ENCODE peak calls at places on chromosomes 11 and 22, in five cellular contexts. G is SK-MEL-5, R is right cardiac atrium, O is fibroblast of pulmonary artery, Z is DND-41. X is an unnamed sample.

GRCh38 chr22:46758867-46759290 is 3.6 kb upstream of the TBC1D22A start:
- DNase-seq in O (peak; percentile 87), R (no peak), Z (peak; percentile 47), G (peak; percentile 89), X (peak; percentile 55)

GRCh38 chr11:27300974-27301373 is 62.0 kb downstream of the CCDC34 start:
- DNase-seq in Z (no peak), R (no peak), G (no peak), O (no peak), X (no peak)

GRCh38 chr22:47333625-47334024 is 571.2 kb downstream of the TBC1D22A start:
- DNase-seq in Z (no peak), R (no peak), O (peak; percentile 95), G (peak; percentile 41), X (no peak)

GRCh38 chr11:44178381-44178780 is 82.9 kb downstream of the EXT2 start:
- DNase-seq in Z (no peak), G (no peak), R (no peak), O (peak; percentile 21), X (no peak)

GRCh38 chr22:43338766-43339345 is 4.3 kb downstream of the SCUBE1 start:
- DNase-seq in R (no peak), Z (no peak), G (no peak), O (no peak), X (no peak)

GRCh38 chr11:16933756-16934603 is 80.2 kb downstream of the PLEKHA7 start:
- DNase-seq in Z (no peak), R (peak; percentile 31), O (peak; percentile 40), G (no peak), X (no peak)

GRCh38 chr11:2564008-2564530 is 119.3 kb downstream of the KCNQ1 start:
- DNase-seq in R (no peak), O (no peak), G (no peak), Z (no peak), X (no peak)

GRCh38 chr22:36352775-36353507 is 34.8 kb downstream of the MYH9 start:
- DNase-seq in G (peak; percentile 73), R (peak; percentile 87), Z (no peak), O (no peak), X (no peak)

GRCh38 chr11:43920598-43921419 is 21.6 kb upstream of the C11orf96 start:
- DNase-seq in R (peak; percentile 72), O (peak; percentile 100), G (peak; percentile 96), Z (no peak), X (no peak)

GRCh38 chr11:14148653-14149273 is 186.2 kb downstream of the SPON1 start:
- DNase-seq in G (peak; percentile 63), Z (no peak), R (no peak), O (peak; percentile 54), X (no peak)

GRCh38 chr11:64313491-64314145 is 3.7 kb downstream of the TRMT112 start:
- DNase-seq in R (peak; percentile 84), G (no peak), O (peak; percentile 32), Z (no peak), X (peak; percentile 83)

GRCh38 chr22:24380220-24381218 is 46.9 kb upstream of the ADORA2A start:
- DNase-seq in G (no peak), O (no peak), R (no peak), Z (no peak), X (no peak)

GRCh38 chr11:2775626-2776350 is 76.0 kb upstream of the KCNQ1OT1 start:
- DNase-seq in O (no peak), R (no peak), G (no peak), Z (no peak), X (peak; percentile 71)

GRCh38 chr22:49548356-49549202 is 279.1 kb downstream of the BRD1 start:
- DNase-seq in O (no peak), R (no peak), G (no peak), Z (no peak), X (peak; percentile 57)

GRCh38 chr11:102806296-102806695 is 8.3 kb upstream of the MMP1 start:
- DNase-seq in Z (no peak), O (peak; percentile 71), G (no peak), R (no peak), X (no peak)

GRCh38 chr22:39434721-39435120 is 22.1 kb upstream of the MGAT3 start:
- DNase-seq in Z (no peak), G (no peak), O (no peak), R (no peak), X (peak; percentile 38)

GRCh38 chr11:126915430-126915829 is 85.1 kb downstream of the KIRREL3 start:
- DNase-seq in R (no peak), Z (no peak), G (no peak), O (no peak), X (no peak)

GRCh38 chr11:70730411-70730810 is 332.1 kb downstream of the CTTN start:
- DNase-seq in Z (no peak), R (no peak), O (no peak), G (no peak), X (peak; percentile 50)

GRCh38 chr11:100695911-100696310 is 8.8 kb downstream of the ARHGAP42 start:
- DNase-seq in G (no peak), R (no peak), O (no peak), Z (no peak), X (no peak)

GRCh38 chr11:102761646-102762238 is 18.7 kb downstream of the MMP10 start:
- DNase-seq in R (no peak), Z (no peak), G (peak; percentile 21), O (peak; percentile 42), X (no peak)

GRCh38 chr11:71103266-71103665 is 149.1 kb downstream of the SHANK2 start:
- DNase-seq in R (no peak), G (no peak), Z (no peak), O (peak; percentile 5), X (no peak)

GRCh38 chr11:69080361-69080973 is 31.7 kb downstream of the TPCN2 start:
- DNase-seq in G (no peak), O (no peak), R (no peak), Z (no peak), X (no peak)

GRCh38 chr11:73367482-73368024 is 8.6 kb upstream of the RELT start:
- DNase-seq in O (no peak), G (no peak), R (no peak), Z (no peak), X (no peak)

X was measured in kidney.